ENCODE peak calls at places on chromosomes 1 and 21, in six cellular contexts. One of them, this sample, is unnamed.

GRCh38 chr1:204018460-204018859 is 54.5 kb upstream of the SOX13 start:
- DNase-seq in H7: no peak
- DNase-seq in IMR-90: no peak
- DNase-seq in heart left ventricle: no peak
- DNase-seq in GM06990: no peak
- DNase-seq in lung: no peak
- DNase-seq in this sample: no peak

GRCh38 chr21:29568020-29568419 is 269.3 kb downstream of the BACH1 start:
- DNase-seq in H7: no peak
- DNase-seq in IMR-90: no peak
- DNase-seq in heart left ventricle: no peak
- DNase-seq in GM06990: no peak
- DNase-seq in lung: no peak
- DNase-seq in this sample: no peak

GRCh38 chr21:43331962-43332458 is 94.9 kb downstream of the SIK1 start:
- DNase-seq in H7: no peak
- DNase-seq in IMR-90: peak
- DNase-seq in heart left ventricle: no peak
- DNase-seq in GM06990: no peak
- DNase-seq in lung: no peak
- DNase-seq in this sample: no peak

GRCh38 chr1:218476385-218476784 is 131.2 kb downstream of the TGFB2 start:
- DNase-seq in H7: no peak
- DNase-seq in IMR-90: peak
- DNase-seq in heart left ventricle: no peak
- DNase-seq in GM06990: no peak
- DNase-seq in lung: no peak
- DNase-seq in this sample: no peak

GRCh38 chr1:27394925-27395324 is 2.5 kb downstream of the GPR3 start:
- DNase-seq in H7: no peak
- DNase-seq in IMR-90: peak
- DNase-seq in heart left ventricle: no peak
- DNase-seq in GM06990: no peak
- DNase-seq in lung: no peak
- DNase-seq in this sample: no peak

GRCh38 chr1:39872698-39873097 is 10.6 kb downstream of the TRIT1 start:
- DNase-seq in H7: no peak
- DNase-seq in IMR-90: no peak
- DNase-seq in heart left ventricle: no peak
- DNase-seq in GM06990: no peak
- DNase-seq in lung: no peak
- DNase-seq in this sample: no peak

GRCh38 chr1:162627662-162628296 is 4.5 kb upstream of the DDR2 start:
- DNase-seq in H7: no peak
- DNase-seq in IMR-90: peak
- DNase-seq in heart left ventricle: no peak
- DNase-seq in GM06990: no peak
- DNase-seq in lung: no peak
- DNase-seq in this sample: peak

GRCh38 chr21:41830764-41831452 is 48.2 kb downstream of the PRDM15 start:
- DNase-seq in H7: peak
- DNase-seq in IMR-90: no peak
- DNase-seq in heart left ventricle: peak
- DNase-seq in GM06990: no peak
- DNase-seq in lung: no peak
- DNase-seq in this sample: no peak

GRCh38 chr1:8572106-8572505 is 245.3 kb downstream of the RERE start:
- DNase-seq in H7: no peak
- DNase-seq in IMR-90: no peak
- DNase-seq in heart left ventricle: no peak
- DNase-seq in GM06990: no peak
- DNase-seq in lung: no peak
- DNase-seq in this sample: no peak

GRCh38 chr1:208207388-208208131 is 36.6 kb downstream of the PLXNA2 start:
- DNase-seq in H7: no peak
- DNase-seq in IMR-90: peak
- DNase-seq in heart left ventricle: no peak
- DNase-seq in GM06990: no peak
- DNase-seq in lung: peak
- DNase-seq in this sample: no peak

GRCh38 chr1:234222561-234223280 is 150.5 kb upstream of the COA6 start:
- DNase-seq in H7: no peak
- DNase-seq in IMR-90: no peak
- DNase-seq in heart left ventricle: no peak
- DNase-seq in GM06990: no peak
- DNase-seq in lung: no peak
- DNase-seq in this sample: no peak

GRCh38 chr1:172138636-172139035 is 281.8 kb upstream of the C1orf105 start:
- DNase-seq in H7: no peak
- DNase-seq in IMR-90: no peak
- DNase-seq in heart left ventricle: no peak
- DNase-seq in GM06990: no peak
- DNase-seq in lung: no peak
- DNase-seq in this sample: no peak

GRCh38 chr1:113875714-113876113 is 4.2 kb upstream of the PTPN22 start:
- DNase-seq in H7: no peak
- DNase-seq in IMR-90: no peak
- DNase-seq in heart left ventricle: no peak
- DNase-seq in GM06990: peak
- DNase-seq in lung: no peak
- DNase-seq in this sample: peak

DNA sequence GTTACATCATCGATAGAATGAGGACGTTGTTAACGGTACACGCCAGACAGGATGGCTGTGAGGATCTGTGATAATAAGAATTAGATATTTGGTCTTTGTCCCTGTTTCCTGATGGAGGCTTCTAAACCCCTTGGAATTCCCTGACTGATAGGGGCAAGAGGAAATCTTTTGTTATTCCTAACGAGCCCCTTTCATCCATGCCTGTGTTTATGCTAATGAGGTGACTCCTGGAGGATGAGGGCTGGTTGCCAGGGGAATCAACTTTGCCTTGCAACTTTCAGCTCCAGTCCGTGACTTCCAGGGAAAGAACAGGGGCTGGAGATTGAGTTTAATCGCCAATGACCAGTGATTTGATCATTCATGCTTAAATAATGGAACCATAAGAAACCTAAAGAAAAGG is 39.3 kb upstream of the NLRP3 start:
- DNase-seq in H7: peak
- DNase-seq in IMR-90: no peak
- DNase-seq in heart left ventricle: no peak
- DNase-seq in GM06990: no peak
- DNase-seq in lung: no peak
- DNase-seq in this sample: no peak
- H3K4me3 ChIP-seq in H7: peak
- H3K4me3 ChIP-seq in IMR-90: no peak
- H3K4me3 ChIP-seq in heart left ventricle: no peak
- H3K4me3 ChIP-seq in GM06990: no peak
- H3K4me3 ChIP-seq in lung: no peak
- H3K4me3 ChIP-seq in this sample: no peak

GRCh38 chr21:20802631-20803260 is 195.5 kb upstream of the NCAM2 start:
- DNase-seq in H7: no peak
- DNase-seq in IMR-90: no peak
- DNase-seq in heart left ventricle: no peak
- DNase-seq in GM06990: no peak
- DNase-seq in lung: no peak
- DNase-seq in this sample: no peak
- H3K4me3 ChIP-seq in H7: no peak
- H3K4me3 ChIP-seq in IMR-90: no peak
- H3K4me3 ChIP-seq in heart left ventricle: no peak
- H3K4me3 ChIP-seq in GM06990: no peak
- H3K4me3 ChIP-seq in lung: no peak
- H3K4me3 ChIP-seq in this sample: no peak

GRCh38 chr1:235329139-235329808 is 904 bp downstream of the GGPS1 start:
- DNase-seq in H7: no peak
- DNase-seq in IMR-90: peak
- DNase-seq in heart left ventricle: no peak
- DNase-seq in GM06990: peak
- DNase-seq in lung: peak
- DNase-seq in this sample: peak

GRCh38 chr1:235328271-235329138 is at the start of gene GGPS1:
- DNase-seq in H7: peak
- DNase-seq in IMR-90: peak
- DNase-seq in heart left ventricle: peak
- DNase-seq in GM06990: peak
- DNase-seq in lung: peak
- DNase-seq in this sample: peak

GRCh38 chr1:235331391-235331790 is 3.0 kb downstream of the GGPS1 start:
- DNase-seq in H7: no peak
- DNase-seq in IMR-90: no peak
- DNase-seq in heart left ventricle: no peak
- DNase-seq in GM06990: no peak
- DNase-seq in lung: no peak
- DNase-seq in this sample: no peak

GRCh38 chr1:235327559-235328270 is at the start of gene ARID4B:
- DNase-seq in H7: peak
- DNase-seq in IMR-90: no peak
- DNase-seq in heart left ventricle: peak
- DNase-seq in GM06990: no peak
- DNase-seq in lung: no peak
- DNase-seq in this sample: no peak

DNA sequence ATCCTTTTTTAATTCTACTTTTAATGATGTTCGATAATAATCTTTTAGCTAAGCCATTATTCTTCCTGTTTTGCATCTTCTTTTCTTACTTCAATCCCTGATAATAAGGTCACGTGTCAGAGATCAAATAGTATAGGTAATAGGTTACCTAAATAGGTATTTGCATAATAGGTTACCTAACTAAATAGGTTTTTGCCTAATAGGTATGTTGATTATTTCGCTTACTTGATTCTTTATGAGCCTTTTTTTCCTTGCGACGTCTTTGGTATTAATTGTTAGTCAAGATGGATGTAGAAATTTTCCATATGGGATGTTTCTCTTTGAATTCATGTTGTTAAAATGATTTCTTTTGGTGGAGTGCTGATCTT is 2.5 kb downstream of the GGPS1 start:
- DNase-seq in H7: no peak
- DNase-seq in IMR-90: no peak
- DNase-seq in heart left ventricle: no peak
- DNase-seq in GM06990: no peak
- DNase-seq in lung: no peak
- DNase-seq in this sample: no peak
- H3K4me3 ChIP-seq in H7: no peak
- H3K4me3 ChIP-seq in IMR-90: no peak
- H3K4me3 ChIP-seq in heart left ventricle: no peak
- H3K4me3 ChIP-seq in GM06990: peak
- H3K4me3 ChIP-seq in lung: no peak
- H3K4me3 ChIP-seq in this sample: no peak

DNA sequence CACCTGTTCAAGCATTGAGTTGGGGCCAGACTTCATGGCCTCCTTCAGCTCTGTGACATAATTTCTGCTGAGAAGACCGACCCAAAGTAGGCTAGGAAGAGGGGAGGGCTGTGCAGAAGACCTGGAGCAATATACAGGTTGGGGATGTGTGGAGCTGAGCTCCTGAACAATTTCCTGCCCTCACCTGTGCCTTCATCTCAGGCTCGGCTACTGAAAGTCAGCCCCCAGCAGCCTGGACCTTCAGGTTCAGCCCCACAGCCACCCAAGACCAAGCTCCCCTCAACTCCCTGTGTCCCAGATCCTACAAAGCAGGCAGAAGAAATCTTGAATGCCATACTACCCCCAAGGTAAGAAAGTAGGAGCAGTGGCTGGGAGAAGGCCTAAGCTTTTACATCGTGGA is 662 bp downstream of the DNALI1 start:
- DNase-seq in H7: no peak
- DNase-seq in IMR-90: no peak
- DNase-seq in heart left ventricle: no peak
- DNase-seq in GM06990: no peak
- DNase-seq in lung: no peak
- DNase-seq in this sample: no peak
- H3K4me3 ChIP-seq in H7: peak
- H3K4me3 ChIP-seq in IMR-90: peak
- H3K4me3 ChIP-seq in heart left ventricle: peak
- H3K4me3 ChIP-seq in GM06990: no peak
- H3K4me3 ChIP-seq in lung: no peak
- H3K4me3 ChIP-seq in this sample: no peak

GRCh38 chr1:108947871-108948525 is 15.3 kb downstream of the CLCC1 start:
- DNase-seq in H7: peak
- DNase-seq in IMR-90: no peak
- DNase-seq in heart left ventricle: no peak
- DNase-seq in GM06990: no peak
- DNase-seq in lung: no peak
- DNase-seq in this sample: peak
- H3K4me3 ChIP-seq in H7: no peak
- H3K4me3 ChIP-seq in IMR-90: no peak
- H3K4me3 ChIP-seq in heart left ventricle: no peak
- H3K4me3 ChIP-seq in GM06990: no peak
- H3K4me3 ChIP-seq in lung: no peak
- H3K4me3 ChIP-seq in this sample: no peak

DNA sequence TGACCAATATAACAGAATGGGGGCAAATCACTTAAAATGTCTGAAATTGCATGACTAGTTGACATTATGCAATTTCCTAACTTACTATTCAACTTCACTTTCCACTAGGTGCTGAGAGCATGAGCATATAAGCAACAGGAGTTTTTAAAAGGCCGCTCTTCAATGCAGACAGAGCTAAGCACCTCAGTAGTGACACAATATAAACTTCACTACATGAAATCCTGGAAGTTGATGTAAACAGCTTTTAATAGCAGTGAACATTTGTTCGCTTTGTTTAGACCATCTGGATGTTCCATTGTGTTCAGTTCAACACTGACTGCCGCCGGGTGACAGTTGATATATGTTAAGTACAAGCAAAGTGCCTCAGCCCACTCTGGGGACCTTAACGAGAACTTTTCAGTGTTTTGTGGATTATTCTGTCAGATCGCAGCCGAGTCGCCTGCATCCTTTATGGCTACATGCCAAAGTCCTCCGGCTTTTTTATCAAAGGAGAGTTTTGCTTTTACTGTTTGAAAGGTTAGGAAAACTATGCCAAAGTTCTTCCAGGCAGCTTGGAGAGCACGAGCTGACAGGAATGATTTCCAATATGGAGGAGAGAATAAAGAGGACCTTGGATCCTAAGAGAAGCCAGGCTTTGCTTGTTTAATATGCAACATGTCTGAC is 167.3 kb downstream of the ZNF281 start:
- DNase-seq in H7: no peak
- DNase-seq in IMR-90: peak
- DNase-seq in heart left ventricle: no peak
- DNase-seq in GM06990: no peak
- DNase-seq in lung: no peak
- DNase-seq in this sample: peak
- H3K4me3 ChIP-seq in H7: no peak
- H3K4me3 ChIP-seq in IMR-90: peak
- H3K4me3 ChIP-seq in heart left ventricle: peak
- H3K4me3 ChIP-seq in GM06990: no peak
- H3K4me3 ChIP-seq in lung: no peak
- H3K4me3 ChIP-seq in this sample: no peak